ENCODE peak calls at places on chromosomes 3 and 15, in four cellular contexts. X, I, Q and E are unnamed samples.

GRCh38 chr3:57972421-57973111 is 35.7 kb upstream of the FLNB start:
- DNase-seq in X (no peak), I (no peak), Q (no peak), E (no peak)

GRCh38 chr3:143476965-143477640 is 357.5 kb downstream of the CHST2 start:
- DNase-seq in X (no peak), I (no peak), Q (no peak), E (no peak)

GRCh38 chr15:44879066-44879465 is 77.4 kb upstream of the TERB2 start:
- DNase-seq in X (no peak), I (no peak), Q (no peak), E (no peak)

GRCh38 chr15:51982013-51982769 is 10.6 kb upstream of the LEO1 start:
- DNase-seq in X (no peak), I (peak; percentile 43), Q (peak; percentile 16), E (peak; percentile 67)

GRCh38 chr3:8755564-8756237 is 13.7 kb downstream of the OXTR start:
- DNase-seq in X (no peak), I (no peak), Q (peak; percentile 9), E (no peak)

GRCh38 chr3:186035277-186035676 is 73.6 kb downstream of the ETV5 start:
- DNase-seq in X (no peak), I (peak; percentile 66), Q (no peak), E (no peak)

GRCh38 chr15:41788262-41788661 is 14.0 kb downstream of the MAPKBP1 start:
- DNase-seq in X (no peak), I (no peak), Q (no peak), E (no peak)

GRCh38 chr3:109729111-109729510 is 391.8 kb upstream of the DPPA4 start:
- DNase-seq in X (no peak), I (no peak), Q (no peak), E (no peak)

GRCh38 chr3:52085883-52086282 is 29.5 kb upstream of the DUSP7 start:
- DNase-seq in X (peak; percentile 8), I (no peak), Q (no peak), E (no peak)